ENCODE peak calls at places on chromosome 2, in eight cellular contexts. One of them, this sample, is unnamed.

GRCh38 chr2:36451512-36451911 is 95.9 kb downstream of the CRIM1 start:
- DNase-seq in sigmoid colon: no peak
- DNase-seq in Panc1: no peak
- DNase-seq in NCI-H2081: no peak
- DNase-seq in T follicular helper cell: no peak
- DNase-seq in HFFc6: no peak
- DNase-seq in fibroblast of the aortic adventitia: peak; percentile 66
- DNase-seq in kidney: no peak
- DNase-seq in this sample: no peak

GRCh38 chr2:153287109-153287801 is 191.3 kb downstream of the RPRM start:
- DNase-seq in sigmoid colon: no peak
- DNase-seq in Panc1: no peak
- DNase-seq in NCI-H2081: no peak
- DNase-seq in T follicular helper cell: no peak
- DNase-seq in HFFc6: no peak
- DNase-seq in fibroblast of the aortic adventitia: no peak
- DNase-seq in kidney: no peak
- DNase-seq in this sample: no peak

GRCh38 chr2:172822585-172822984 is 86.9 kb downstream of the RAPGEF4 start:
- DNase-seq in sigmoid colon: no peak
- DNase-seq in Panc1: no peak
- DNase-seq in NCI-H2081: no peak
- DNase-seq in T follicular helper cell: no peak
- DNase-seq in HFFc6: no peak
- DNase-seq in fibroblast of the aortic adventitia: no peak
- DNase-seq in kidney: no peak
- DNase-seq in this sample: no peak

GRCh38 chr2:10755621-10756020 is 34.2 kb downstream of the ATP6V1C2 start:
- DNase-seq in sigmoid colon: no peak
- DNase-seq in Panc1: no peak
- DNase-seq in NCI-H2081: no peak
- DNase-seq in T follicular helper cell: no peak
- DNase-seq in HFFc6: no peak
- DNase-seq in fibroblast of the aortic adventitia: no peak
- DNase-seq in kidney: no peak
- DNase-seq in this sample: no peak

GRCh38 chr2:27681844-27682243 is 18.2 kb downstream of the SLC4A1AP start:
- DNase-seq in sigmoid colon: no peak
- DNase-seq in Panc1: no peak
- DNase-seq in NCI-H2081: no peak
- DNase-seq in T follicular helper cell: no peak
- DNase-seq in HFFc6: peak; percentile 50
- DNase-seq in fibroblast of the aortic adventitia: peak; percentile 68
- DNase-seq in kidney: no peak
- DNase-seq in this sample: peak; percentile 15

GRCh38 chr2:191245869-191246531 is 796 bp downstream of the MYO1B start:
- DNase-seq in sigmoid colon: peak; percentile 74
- DNase-seq in Panc1: no peak
- DNase-seq in NCI-H2081: peak; percentile 73
- DNase-seq in T follicular helper cell: no peak
- DNase-seq in HFFc6: peak; percentile 36
- DNase-seq in fibroblast of the aortic adventitia: peak; percentile 53
- DNase-seq in kidney: peak; percentile 89
- DNase-seq in this sample: no peak

GRCh38 chr2:181005809-181006208 is 25.4 kb downstream of the UBE2E3 start:
- DNase-seq in sigmoid colon: no peak
- DNase-seq in Panc1: no peak
- DNase-seq in NCI-H2081: no peak
- DNase-seq in T follicular helper cell: no peak
- DNase-seq in HFFc6: no peak
- DNase-seq in fibroblast of the aortic adventitia: no peak
- DNase-seq in kidney: no peak
- DNase-seq in this sample: no peak

GRCh38 chr2:102057502-102058292 is 65.9 kb downstream of the IL1R2 start:
- DNase-seq in sigmoid colon: no peak
- DNase-seq in Panc1: no peak
- DNase-seq in NCI-H2081: no peak
- DNase-seq in T follicular helper cell: no peak
- DNase-seq in HFFc6: no peak
- DNase-seq in fibroblast of the aortic adventitia: no peak
- DNase-seq in kidney: no peak
- DNase-seq in this sample: no peak

GRCh38 chr2:29522951-29523669 is 398.3 kb downstream of the ALK start:
- DNase-seq in sigmoid colon: no peak
- DNase-seq in Panc1: no peak
- DNase-seq in NCI-H2081: no peak
- DNase-seq in T follicular helper cell: no peak
- DNase-seq in HFFc6: peak; percentile 64
- DNase-seq in fibroblast of the aortic adventitia: peak; percentile 37
- DNase-seq in kidney: no peak
- DNase-seq in this sample: no peak

GRCh38 chr2:238713234-238713832 is 134.6 kb upstream of the TWIST2 start:
- DNase-seq in sigmoid colon: no peak
- DNase-seq in Panc1: no peak
- DNase-seq in NCI-H2081: no peak
- DNase-seq in T follicular helper cell: no peak
- DNase-seq in HFFc6: no peak
- DNase-seq in fibroblast of the aortic adventitia: no peak
- DNase-seq in kidney: no peak
- DNase-seq in this sample: no peak